ENCODE peak calls at places on chromosomes 11 and 22, in four cellular contexts. One of them, this sample, is unnamed.

GRCh38 chr11:130945945-130946344 is 29.7 kb upstream of the SNX19 start:
- DNase-seq in activated T-cell treated with anti-CD3 and anti-CD28 coated beads for 1 hour: no peak
- DNase-seq in GM10248: no peak
- DNase-seq in brain microvascular endothelial cell: peak; percentile 77
- DNase-seq in this sample: peak; percentile 49

GRCh38 chr11:10275714-10276113 is 18.3 kb downstream of the SBF2 start:
- DNase-seq in GM10248: no peak
- DNase-seq in activated T-cell treated with anti-CD3 and anti-CD28 coated beads for 1 hour: no peak
- DNase-seq in brain microvascular endothelial cell: no peak
- DNase-seq in this sample: no peak

GRCh38 chr11:114166897-114167323 is 107.4 kb downstream of the ZBTB16 start:
- DNase-seq in GM10248: no peak
- DNase-seq in activated T-cell treated with anti-CD3 and anti-CD28 coated beads for 1 hour: no peak
- DNase-seq in brain microvascular endothelial cell: peak; percentile 72
- DNase-seq in this sample: peak; percentile 81

GRCh38 chr11:1219446-1219835 is 3.4 kb upstream of the MUC5B start:
- DNase-seq in brain microvascular endothelial cell: no peak
- DNase-seq in activated T-cell treated with anti-CD3 and anti-CD28 coated beads for 1 hour: no peak
- DNase-seq in GM10248: no peak
- DNase-seq in this sample: no peak

GRCh38 chr11:131609317-131609716 is 238.9 kb downstream of the NTM start:
- DNase-seq in GM10248: no peak
- DNase-seq in brain microvascular endothelial cell: peak; percentile 90
- DNase-seq in activated T-cell treated with anti-CD3 and anti-CD28 coated beads for 1 hour: no peak
- DNase-seq in this sample: peak; percentile 91

GRCh38 chr11:76807206-76807875 is 24.2 kb downstream of the TSKU start:
- DNase-seq in GM10248: peak; percentile 79
- DNase-seq in brain microvascular endothelial cell: peak; percentile 84
- DNase-seq in activated T-cell treated with anti-CD3 and anti-CD28 coated beads for 1 hour: peak; percentile 59
- DNase-seq in this sample: no peak

GRCh38 chr11:118084247-118084646 is 2.5 kb downstream of the SMIM35 start:
- DNase-seq in GM10248: no peak
- DNase-seq in activated T-cell treated with anti-CD3 and anti-CD28 coated beads for 1 hour: no peak
- DNase-seq in brain microvascular endothelial cell: no peak
- DNase-seq in this sample: peak; percentile 14

GRCh38 chr11:65045061-65045460 is 4.1 kb downstream of the SAC3D1 start:
- DNase-seq in activated T-cell treated with anti-CD3 and anti-CD28 coated beads for 1 hour: no peak
- DNase-seq in GM10248: no peak
- DNase-seq in brain microvascular endothelial cell: no peak
- DNase-seq in this sample: no peak

GRCh38 chr11:65726660-65727059 is 6.1 kb upstream of the RNASEH2C start:
- DNase-seq in activated T-cell treated with anti-CD3 and anti-CD28 coated beads for 1 hour: no peak
- DNase-seq in brain microvascular endothelial cell: no peak
- DNase-seq in GM10248: no peak
- DNase-seq in this sample: no peak

GRCh38 chr11:113247231-113247630 is 67.2 kb upstream of the TTC12 start:
- DNase-seq in brain microvascular endothelial cell: no peak
- DNase-seq in GM10248: no peak
- DNase-seq in activated T-cell treated with anti-CD3 and anti-CD28 coated beads for 1 hour: no peak
- DNase-seq in this sample: no peak

GRCh38 chr11:128480665-128481064 is 106.7 kb downstream of the ETS1 start:
- DNase-seq in GM10248: no peak
- DNase-seq in activated T-cell treated with anti-CD3 and anti-CD28 coated beads for 1 hour: no peak
- DNase-seq in brain microvascular endothelial cell: no peak
- DNase-seq in this sample: no peak

GRCh38 chr22:36762687-36763260 is 13.1 kb downstream of the IFT27 start:
- DNase-seq in GM10248: no peak
- DNase-seq in brain microvascular endothelial cell: no peak
- DNase-seq in activated T-cell treated with anti-CD3 and anti-CD28 coated beads for 1 hour: no peak
- DNase-seq in this sample: no peak

GRCh38 chr11:64734786-64735761 is 8.9 kb downstream of the RASGRP2 start:
- DNase-seq in brain microvascular endothelial cell: no peak
- DNase-seq in activated T-cell treated with anti-CD3 and anti-CD28 coated beads for 1 hour: no peak
- DNase-seq in GM10248: no peak
- DNase-seq in this sample: no peak

GRCh38 chr11:46679252-46680163 is 20.9 kb downstream of the ARHGAP1 start:
- DNase-seq in activated T-cell treated with anti-CD3 and anti-CD28 coated beads for 1 hour: no peak
- DNase-seq in brain microvascular endothelial cell: no peak
- DNase-seq in GM10248: no peak
- DNase-seq in this sample: no peak

GRCh38 chr22:33844273-33844672 is 76.0 kb downstream of the LARGE1 start:
- DNase-seq in brain microvascular endothelial cell: no peak
- DNase-seq in activated T-cell treated with anti-CD3 and anti-CD28 coated beads for 1 hour: no peak
- DNase-seq in GM10248: no peak
- DNase-seq in this sample: no peak

GRCh38 chr11:11961399-11962028 is 46.9 kb downstream of the DKK3 start:
- DNase-seq in activated T-cell treated with anti-CD3 and anti-CD28 coated beads for 1 hour: no peak
- DNase-seq in brain microvascular endothelial cell: no peak
- DNase-seq in GM10248: no peak
- DNase-seq in this sample: no peak

GRCh38 chr11:15229069-15229468 is 114.3 kb downstream of the INSC start:
- DNase-seq in GM10248: no peak
- DNase-seq in activated T-cell treated with anti-CD3 and anti-CD28 coated beads for 1 hour: no peak
- DNase-seq in brain microvascular endothelial cell: no peak
- DNase-seq in this sample: no peak

GRCh38 chr11:16603890-16604783 is 134.3 kb upstream of the C11orf58 start:
- DNase-seq in brain microvascular endothelial cell: peak; percentile 5
- DNase-seq in GM10248: peak; percentile 10
- DNase-seq in activated T-cell treated with anti-CD3 and anti-CD28 coated beads for 1 hour: no peak
- DNase-seq in this sample: no peak

GRCh38 chr22:41713004-41713403 is 13.7 kb downstream of the MEI1 start:
- DNase-seq in brain microvascular endothelial cell: no peak
- DNase-seq in GM10248: no peak
- DNase-seq in activated T-cell treated with anti-CD3 and anti-CD28 coated beads for 1 hour: no peak
- DNase-seq in this sample: no peak

GRCh38 chr11:125257185-125257584 is 92.6 kb downstream of the PKNOX2 start:
- DNase-seq in GM10248: no peak
- DNase-seq in brain microvascular endothelial cell: no peak
- DNase-seq in activated T-cell treated with anti-CD3 and anti-CD28 coated beads for 1 hour: no peak
- DNase-seq in this sample: no peak

GRCh38 chr11:44593194-44593593 is 27.7 kb downstream of the CD82 start:
- DNase-seq in activated T-cell treated with anti-CD3 and anti-CD28 coated beads for 1 hour: no peak
- DNase-seq in GM10248: no peak
- DNase-seq in brain microvascular endothelial cell: no peak
- DNase-seq in this sample: no peak

GRCh38 chr22:40547729-40548143 is 88.8 kb downstream of the MRTFA start:
- DNase-seq in activated T-cell treated with anti-CD3 and anti-CD28 coated beads for 1 hour: no peak
- DNase-seq in GM10248: no peak
- DNase-seq in brain microvascular endothelial cell: no peak
- DNase-seq in this sample: no peak

GRCh38 chr11:69310934-69311766 is 17.2 kb downstream of the MYEOV start:
- DNase-seq in activated T-cell treated with anti-CD3 and anti-CD28 coated beads for 1 hour: no peak
- DNase-seq in brain microvascular endothelial cell: no peak
- DNase-seq in GM10248: peak; percentile 52
- DNase-seq in this sample: no peak

GRCh38 chr11:22982903-22983302 is 122.6 kb upstream of the CCDC179 start:
- DNase-seq in GM10248: no peak
- DNase-seq in brain microvascular endothelial cell: no peak
- DNase-seq in activated T-cell treated with anti-CD3 and anti-CD28 coated beads for 1 hour: no peak
- DNase-seq in this sample: no peak

GRCh38 chr11:12122083-12122482 is 11.7 kb downstream of the MICAL2 start:
- DNase-seq in brain microvascular endothelial cell: no peak
- DNase-seq in activated T-cell treated with anti-CD3 and anti-CD28 coated beads for 1 hour: no peak
- DNase-seq in GM10248: no peak
- DNase-seq in this sample: no peak

GRCh38 chr11:57288771-57289579 is 35.8 kb downstream of the TNKS1BP1 start:
- DNase-seq in brain microvascular endothelial cell: peak; percentile 93
- DNase-seq in activated T-cell treated with anti-CD3 and anti-CD28 coated beads for 1 hour: no peak
- DNase-seq in GM10248: no peak
- DNase-seq in this sample: peak; percentile 76

GRCh38 chr22:45292675-45293402 is 8.1 kb downstream of the UPK3A start:
- DNase-seq in GM10248: no peak
- DNase-seq in brain microvascular endothelial cell: no peak
- DNase-seq in activated T-cell treated with anti-CD3 and anti-CD28 coated beads for 1 hour: no peak
- DNase-seq in this sample: no peak

GRCh38 chr22:44364750-44365118 is 52.0 kb upstream of the SHISAL1 start:
- DNase-seq in brain microvascular endothelial cell: no peak
- DNase-seq in activated T-cell treated with anti-CD3 and anti-CD28 coated beads for 1 hour: no peak
- DNase-seq in GM10248: no peak
- DNase-seq in this sample: no peak

GRCh38 chr11:31325162-31325561 is 44.4 kb downstream of the DCDC1 start:
- DNase-seq in brain microvascular endothelial cell: peak; percentile 64
- DNase-seq in activated T-cell treated with anti-CD3 and anti-CD28 coated beads for 1 hour: no peak
- DNase-seq in GM10248: no peak
- DNase-seq in this sample: peak; percentile 2

GRCh38 chr11:94494200-94494545 is 389 bp downstream of the ANKRD49 start:
- DNase-seq in activated T-cell treated with anti-CD3 and anti-CD28 coated beads for 1 hour: no peak
- DNase-seq in brain microvascular endothelial cell: no peak
- DNase-seq in GM10248: no peak
- DNase-seq in this sample: no peak

GRCh38 chr11:10382518-10382917 is 72.5 kb upstream of the AMPD3 start:
- DNase-seq in brain microvascular endothelial cell: no peak
- DNase-seq in GM10248: no peak
- DNase-seq in activated T-cell treated with anti-CD3 and anti-CD28 coated beads for 1 hour: no peak
- DNase-seq in this sample: no peak

GRCh38 chr11:364991-365390 is 4.3 kb upstream of the B4GALNT4 start:
- DNase-seq in activated T-cell treated with anti-CD3 and anti-CD28 coated beads for 1 hour: no peak
- DNase-seq in brain microvascular endothelial cell: no peak
- DNase-seq in GM10248: no peak
- DNase-seq in this sample: no peak

GRCh38 chr11:117876341-117877119 is at the start of gene FXYD6:
- DNase-seq in activated T-cell treated with anti-CD3 and anti-CD28 coated beads for 1 hour: no peak
- DNase-seq in brain microvascular endothelial cell: no peak
- DNase-seq in GM10248: no peak
- DNase-seq in this sample: no peak

This sample was measured in AG09309.